ENCODE peak calls at places on chromosomes 2 and 18, in seven cellular contexts. One of them, this sample, is unnamed.

GRCh38 chr2:233079953-233080835 is 20.1 kb downstream of the INPP5D start:
- DNase-seq in IMR-90: no peak
- DNase-seq in GM12878: no peak
- DNase-seq in H1: no peak
- DNase-seq in K562: no peak
- DNase-seq in HepG2: no peak
- DNase-seq in A549: no peak
- DNase-seq in this sample: no peak

GRCh38 chr2:46866770-46867246 is 48.8 kb downstream of the MCFD2 start:
- DNase-seq in K562: no peak
- DNase-seq in H1: no peak
- DNase-seq in GM12878: no peak
- DNase-seq in HepG2: peak
- DNase-seq in IMR-90: no peak
- DNase-seq in A549: no peak
- DNase-seq in this sample: no peak

GRCh38 chr2:7795358-7796199 is 878.4 kb downstream of the RNF144A start:
- DNase-seq in GM12878: no peak
- DNase-seq in H1: no peak
- DNase-seq in A549: no peak
- DNase-seq in IMR-90: peak
- DNase-seq in HepG2: no peak
- DNase-seq in K562: no peak
- DNase-seq in this sample: no peak

GRCh38 chr2:240444464-240444863 is 9.0 kb downstream of the GPC1 start:
- DNase-seq in H1: no peak
- DNase-seq in K562: no peak
- DNase-seq in IMR-90: no peak
- DNase-seq in HepG2: no peak
- DNase-seq in GM12878: no peak
- DNase-seq in A549: no peak
- DNase-seq in this sample: no peak

GRCh38 chr18:10661333-10661732 is 135.5 kb downstream of the NAPG start:
- DNase-seq in H1: no peak
- DNase-seq in GM12878: no peak
- DNase-seq in HepG2: no peak
- DNase-seq in IMR-90: peak
- DNase-seq in K562: no peak
- DNase-seq in A549: no peak
- DNase-seq in this sample: no peak

GRCh38 chr2:120572226-120572625 is 163.4 kb upstream of the GLI2 start:
- DNase-seq in HepG2: no peak
- DNase-seq in H1: no peak
- DNase-seq in IMR-90: no peak
- DNase-seq in A549: no peak
- DNase-seq in GM12878: no peak
- DNase-seq in K562: no peak
- DNase-seq in this sample: no peak

GRCh38 chr2:215982465-215982875 is 30.9 kb downstream of the MREG start:
- DNase-seq in K562: no peak
- DNase-seq in IMR-90: peak
- DNase-seq in A549: peak
- DNase-seq in GM12878: peak
- DNase-seq in H1: no peak
- DNase-seq in HepG2: peak
- DNase-seq in this sample: no peak

GRCh38 chr2:108613261-108614042 is 79.2 kb downstream of the LIMS1 start:
- DNase-seq in IMR-90: peak
- DNase-seq in A549: no peak
- DNase-seq in GM12878: no peak
- DNase-seq in H1: no peak
- DNase-seq in K562: peak
- DNase-seq in HepG2: no peak
- DNase-seq in this sample: peak

GRCh38 chr2:18077724-18078123 is 199.3 kb downstream of the KCNS3 start:
- DNase-seq in K562: no peak
- DNase-seq in IMR-90: peak
- DNase-seq in HepG2: no peak
- DNase-seq in H1: no peak
- DNase-seq in GM12878: no peak
- DNase-seq in A549: no peak
- DNase-seq in this sample: no peak

GRCh38 chr2:134788417-134788816 is 50.0 kb upstream of the ACMSD start:
- DNase-seq in GM12878: no peak
- DNase-seq in K562: no peak
- DNase-seq in H1: no peak
- DNase-seq in A549: no peak
- DNase-seq in HepG2: no peak
- DNase-seq in IMR-90: no peak
- DNase-seq in this sample: no peak

DNA sequence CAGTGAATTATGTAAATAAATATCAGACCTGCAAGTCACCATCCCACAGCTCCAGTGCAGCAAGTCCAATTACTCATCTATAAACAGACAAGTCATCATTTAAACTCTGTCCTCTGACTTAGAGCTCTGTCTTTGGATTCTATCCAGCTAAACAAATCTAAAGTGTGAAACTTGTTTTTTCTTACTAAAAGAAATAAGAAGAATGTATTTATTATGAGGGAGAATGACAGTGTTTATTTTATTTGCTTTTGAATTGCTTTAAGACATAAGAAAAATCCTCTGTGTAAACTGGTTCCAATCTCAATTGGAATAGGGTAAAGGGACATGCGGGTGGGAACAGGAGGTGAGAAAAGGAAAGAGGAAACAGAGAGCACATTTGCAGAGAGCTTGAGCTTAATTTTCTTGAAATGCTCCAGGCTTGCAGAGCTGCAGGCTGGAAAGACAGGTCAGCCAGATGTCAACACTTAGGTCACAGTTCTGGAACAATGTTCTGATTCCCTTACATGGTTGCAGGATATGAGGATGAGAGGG is 355.8 kb downstream of the MEIS1 start:
- DNase-seq in K562: no peak
- DNase-seq in H1: no peak
- DNase-seq in A549: peak
- DNase-seq in GM12878: no peak
- DNase-seq in HepG2: no peak
- DNase-seq in IMR-90: peak
- DNase-seq in this sample: no peak
- TF ChIP-seq USF2 in K562: no peak
- TF ChIP-seq USF2 in H1: no peak
- TF ChIP-seq USF2 in A549: no peak
- TF ChIP-seq USF2 in GM12878: no peak
- TF ChIP-seq USF2 in HepG2: no peak
- TF ChIP-seq USF2 in IMR-90: no peak
- TF ChIP-seq USF2 in this sample: no peak

GRCh38 chr2:162926907-162927306 is 88.3 kb upstream of the KCNH7 start:
- DNase-seq in GM12878: no peak
- DNase-seq in A549: no peak
- DNase-seq in IMR-90: no peak
- DNase-seq in H1: no peak
- DNase-seq in K562: no peak
- DNase-seq in HepG2: no peak
- DNase-seq in this sample: no peak
- TF ChIP-seq USF2 in GM12878: no peak
- TF ChIP-seq USF2 in A549: no peak
- TF ChIP-seq USF2 in IMR-90: no peak
- TF ChIP-seq USF2 in H1: no peak
- TF ChIP-seq USF2 in K562: no peak
- TF ChIP-seq USF2 in HepG2: no peak
- TF ChIP-seq USF2 in this sample: no peak

GRCh38 chr18:8264861-8265411 is 344.3 kb upstream of the RAB12 start:
- DNase-seq in HepG2: peak
- DNase-seq in IMR-90: peak
- DNase-seq in H1: no peak
- DNase-seq in K562: no peak
- DNase-seq in GM12878: no peak
- DNase-seq in A549: no peak
- DNase-seq in this sample: peak

GRCh38 chr18:8261651-8262091 is 347.6 kb upstream of the RAB12 start:
- DNase-seq in A549: no peak
- DNase-seq in HepG2: no peak
- DNase-seq in GM12878: no peak
- DNase-seq in K562: no peak
- DNase-seq in IMR-90: no peak
- DNase-seq in H1: no peak
- DNase-seq in this sample: peak

GRCh38 chr18:8260319-8260718 is 348.9 kb upstream of the RAB12 start:
- DNase-seq in IMR-90: peak
- DNase-seq in GM12878: no peak
- DNase-seq in A549: no peak
- DNase-seq in K562: no peak
- DNase-seq in H1: no peak
- DNase-seq in HepG2: no peak
- DNase-seq in this sample: no peak

GRCh38 chr18:8260847-8261246 is 348.4 kb upstream of the RAB12 start:
- DNase-seq in GM12878: no peak
- DNase-seq in HepG2: no peak
- DNase-seq in K562: no peak
- DNase-seq in A549: no peak
- DNase-seq in IMR-90: no peak
- DNase-seq in H1: no peak
- DNase-seq in this sample: no peak

GRCh38 chr18:8262221-8262620 is 347.0 kb upstream of the RAB12 start:
- DNase-seq in A549: no peak
- DNase-seq in IMR-90: no peak
- DNase-seq in K562: no peak
- DNase-seq in GM12878: no peak
- DNase-seq in HepG2: no peak
- DNase-seq in H1: no peak
- DNase-seq in this sample: peak
- TF ChIP-seq USF2 in A549: no peak
- TF ChIP-seq USF2 in IMR-90: no peak
- TF ChIP-seq USF2 in K562: no peak
- TF ChIP-seq USF2 in GM12878: no peak
- TF ChIP-seq USF2 in HepG2: no peak
- TF ChIP-seq USF2 in H1: no peak
- TF ChIP-seq USF2 in this sample: no peak

DNA sequence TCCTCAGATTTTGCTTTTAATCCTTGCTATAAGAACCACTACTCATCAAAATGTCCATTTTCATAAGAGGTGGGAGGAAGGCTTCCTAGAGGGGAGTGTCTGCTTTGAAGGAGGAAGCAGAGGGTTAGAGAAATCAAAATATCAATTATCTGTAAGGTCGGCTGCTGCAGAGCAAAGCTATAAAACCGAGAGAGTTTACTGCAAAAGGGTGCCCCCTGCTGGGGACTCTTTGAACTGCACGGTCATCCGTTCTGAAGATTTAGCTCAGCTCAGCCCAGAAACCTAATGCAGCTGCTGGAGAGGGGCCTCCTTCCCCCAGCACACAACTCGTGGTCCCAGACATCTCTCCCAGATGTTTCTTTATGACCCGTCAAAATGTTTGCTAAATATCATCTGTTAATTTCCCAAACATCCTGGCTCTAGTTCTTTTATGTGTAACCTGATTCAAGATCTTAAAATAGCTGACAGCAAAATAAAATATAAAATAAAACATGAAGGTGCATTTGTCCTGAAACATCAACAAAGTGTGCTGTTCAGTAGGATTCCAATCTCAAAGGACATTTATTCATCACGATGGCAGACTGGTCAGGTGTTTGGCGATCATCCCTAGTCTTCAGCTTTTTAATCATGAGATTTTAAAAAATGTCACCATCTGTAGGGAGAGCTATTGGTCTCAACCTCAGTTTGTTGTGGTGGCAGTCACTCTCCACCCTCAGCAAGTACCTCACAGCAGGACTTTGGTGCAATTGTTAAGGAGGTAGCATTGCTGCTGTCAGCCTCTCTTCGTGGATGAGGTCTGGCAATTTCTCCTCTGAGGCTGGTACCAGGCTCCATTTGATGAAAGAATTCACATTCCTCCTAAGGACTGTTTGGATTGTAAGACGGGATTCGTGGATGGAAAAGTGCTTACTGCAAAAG is 185.9 kb downstream of the MTX2 start:
- DNase-seq in K562: peak
- DNase-seq in A549: peak
- DNase-seq in GM12878: no peak
- DNase-seq in H1: peak
- DNase-seq in IMR-90: peak
- DNase-seq in HepG2: peak
- DNase-seq in this sample: peak
- TF ChIP-seq USF2 in K562: no peak
- TF ChIP-seq USF2 in A549: no peak
- TF ChIP-seq USF2 in GM12878: no peak
- TF ChIP-seq USF2 in H1: no peak
- TF ChIP-seq USF2 in IMR-90: no peak
- TF ChIP-seq USF2 in HepG2: no peak
- TF ChIP-seq USF2 in this sample: no peak

DNA sequence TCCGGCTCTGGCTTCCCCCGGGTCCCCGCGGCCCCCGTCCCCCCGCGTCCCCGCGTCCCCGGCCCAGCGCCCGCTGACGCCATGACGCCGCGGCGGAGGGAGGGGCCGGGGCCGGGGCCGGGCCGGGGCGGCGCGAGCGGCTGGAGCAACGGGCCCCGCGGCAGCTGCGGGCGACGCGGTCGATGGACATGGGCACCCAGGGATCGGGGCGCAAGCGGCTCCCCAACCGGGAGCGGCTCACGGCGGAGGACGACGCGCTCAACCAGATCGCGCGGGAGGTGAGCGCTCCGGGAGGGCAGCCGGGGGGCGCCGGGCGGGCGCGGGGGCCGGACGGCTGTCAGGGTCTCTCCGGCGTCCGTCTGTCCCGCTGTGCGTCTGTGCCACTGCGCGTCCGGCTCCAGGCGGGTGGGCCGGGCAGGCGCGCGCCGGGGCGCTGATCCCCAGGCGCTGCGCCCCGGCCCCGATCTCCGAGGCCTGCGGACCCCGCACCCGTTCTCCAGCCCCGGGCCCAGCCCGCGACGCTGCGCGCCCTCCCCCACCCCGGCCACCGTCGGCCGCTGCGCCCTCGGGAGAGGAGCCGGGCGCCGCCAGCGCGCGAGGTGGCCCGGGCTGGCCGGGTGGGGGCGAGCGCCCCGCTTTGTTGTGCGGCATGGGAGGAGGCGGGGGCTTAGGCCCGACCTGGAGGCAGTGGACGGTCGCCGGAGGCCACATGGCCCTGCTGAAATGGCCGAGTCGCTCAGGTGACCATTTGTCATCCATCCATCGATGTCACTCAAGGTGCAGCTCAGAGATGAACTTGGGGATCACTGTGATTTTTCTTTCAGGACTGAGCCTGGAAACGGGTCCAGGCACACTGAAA is at the start of gene LRRFIP1:
- DNase-seq in H1: no peak
- DNase-seq in HepG2: no peak
- DNase-seq in A549: no peak
- DNase-seq in IMR-90: no peak
- DNase-seq in K562: no peak
- DNase-seq in GM12878: no peak
- DNase-seq in this sample: peak
- TF ChIP-seq USF2 in H1: no peak
- TF ChIP-seq USF2 in HepG2: no peak
- TF ChIP-seq USF2 in A549: no peak
- TF ChIP-seq USF2 in IMR-90: no peak
- TF ChIP-seq USF2 in K562: no peak
- TF ChIP-seq USF2 in GM12878: no peak
- TF ChIP-seq USF2 in this sample: no peak

GRCh38 chr2:192070099-192070498 is 124.6 kb downstream of the TMEFF2 start:
- DNase-seq in GM12878: no peak
- DNase-seq in A549: no peak
- DNase-seq in HepG2: no peak
- DNase-seq in IMR-90: peak
- DNase-seq in H1: no peak
- DNase-seq in K562: no peak
- DNase-seq in this sample: no peak
- TF ChIP-seq USF2 in GM12878: no peak
- TF ChIP-seq USF2 in A549: no peak
- TF ChIP-seq USF2 in HepG2: no peak
- TF ChIP-seq USF2 in IMR-90: no peak
- TF ChIP-seq USF2 in H1: no peak
- TF ChIP-seq USF2 in K562: no peak
- TF ChIP-seq USF2 in this sample: no peak

GRCh38 chr2:157258520-157259326 is 1.2 kb downstream of the GALNT5 start:
- DNase-seq in H1: no peak
- DNase-seq in GM12878: no peak
- DNase-seq in A549: no peak
- DNase-seq in K562: peak
- DNase-seq in IMR-90: no peak
- DNase-seq in HepG2: no peak
- DNase-seq in this sample: no peak
- TF ChIP-seq USF2 in H1: no peak
- TF ChIP-seq USF2 in GM12878: no peak
- TF ChIP-seq USF2 in A549: no peak
- TF ChIP-seq USF2 in K562: no peak
- TF ChIP-seq USF2 in IMR-90: no peak
- TF ChIP-seq USF2 in HepG2: no peak
- TF ChIP-seq USF2 in this sample: no peak

This sample was measured in SK-N-SH.